ENCODE peak calls at places on chromosomes 1 and 21, in five cellular contexts. Z is A549, F is colonic mucosa, K is fibroblast of lung, C is ovary. D is an unnamed sample.

GRCh38 chr1:48794815-48795214 is 18.1 kb upstream of the BEND5 start:
- DNase-seq in F (no peak), Z (no peak), K (no peak), C (no peak), D (no peak)

GRCh38 chr1:39105841-39106765 is 80.0 kb downstream of the NDUFS5 start:
- DNase-seq in Z (no peak), F (peak; percentile 71), C (peak; percentile 79), K (peak; percentile 51), D (no peak)

GRCh38 chr1:223712856-223713494 is 636 bp downstream of the CAPN2 start:
- DNase-seq in K (no peak), F (no peak), C (no peak), Z (no peak), D (no peak)

GRCh38 chr1:48262001-48262400 is 39.5 kb downstream of the SLC5A9 start:
- DNase-seq in K (no peak), C (no peak), Z (no peak), F (no peak), D (no peak)

GRCh38 chr1:110914676-110915075 is 41.7 kb downstream of the CD53 start:
- DNase-seq in F (no peak), C (no peak), Z (no peak), K (no peak), D (no peak)

GRCh38 chr21:36992671-36993070 is 13.8 kb upstream of the RIPPLY3 start:
- DNase-seq in Z (no peak), C (no peak), K (no peak), F (no peak), D (no peak)

GRCh38 chr1:244326757-244327156 is 125.0 kb downstream of the ADSS2 start:
- DNase-seq in C (no peak), Z (no peak), F (no peak), K (no peak), D (no peak)

GRCh38 chr1:226676381-226676780 is 62.7 kb downstream of the ITPKB start:
- DNase-seq in Z (no peak), K (no peak), F (no peak), C (no peak), D (no peak)

GRCh38 chr1:43833013-43833412 is 100.6 kb upstream of the ARTN start:
- DNase-seq in C (no peak), K (no peak), F (no peak), Z (no peak), D (no peak)

GRCh38 chr1:202210370-202210769 is 16.8 kb downstream of the LGR6 start:
- DNase-seq in Z (no peak), C (no peak), K (no peak), F (no peak), D (peak; percentile 47)

GRCh38 chr1:27366113-27366410 is 699 bp downstream of the MAP3K6 start:
- DNase-seq in C (peak; percentile 81), Z (peak; percentile 75), K (peak; percentile 66), F (peak; percentile 89), D (no peak)

GRCh38 chr1:9314711-9315379 is 22.2 kb downstream of the SPSB1 start:
- DNase-seq in C (no peak), K (no peak), Z (no peak), F (no peak), D (no peak)

GRCh38 chr1:182720465-182720864 is 36.1 kb upstream of the RGS8 start:
- DNase-seq in F (no peak), K (peak; percentile 6), C (no peak), Z (no peak), D (no peak)

GRCh38 chr1:245875581-245876263 is 631.4 kb downstream of the SMYD3 start:
- DNase-seq in F (no peak), C (no peak), K (no peak), Z (no peak), D (no peak)

GRCh38 chr1:53640696-53641065 is 98.3 kb downstream of the GLIS1 start:
- DNase-seq in F (no peak), K (no peak), C (no peak), Z (no peak), D (no peak)

GRCh38 chr1:3453891-3454810 is at the start of gene ARHGEF16:
- DNase-seq in F (peak; percentile 90), K (peak; percentile 12), Z (peak; percentile 51), C (peak; percentile 44), D (peak; percentile 35)

GRCh38 chr1:188429385-188429784 is 1600.6 kb downstream of the PLA2G4A start:
- DNase-seq in Z (no peak), C (no peak), F (no peak), K (peak; percentile 54), D (no peak)

GRCh38 chr1:192810253-192810880 is 1.5 kb downstream of the RGS2 start:
- DNase-seq in K (peak; percentile 90), Z (no peak), C (no peak), F (peak; percentile 29), D (no peak)

GRCh38 chr1:33273402-33273801 is 17.1 kb downstream of the ZNF362 start:
- DNase-seq in F (no peak), C (no peak), K (no peak), Z (no peak), D (no peak)

GRCh38 chr1:113978863-113979702 is at the start of gene OLFML3:
- DNase-seq in F (peak; percentile 88), Z (peak; percentile 37), C (peak; percentile 90), K (peak; percentile 95), D (peak; percentile 75)

GRCh38 chr1:186214816-186215215 is 160.2 kb downstream of the TPR start:
- DNase-seq in Z (no peak), C (no peak), F (no peak), K (no peak), D (no peak)

GRCh38 chr1:1136547-1137230 is 20.8 kb upstream of the C1orf159 start:
- DNase-seq in K (no peak), C (no peak), Z (no peak), F (peak; percentile 91), D (no peak)

GRCh38 chr1:160171352-160171751 is 19.0 kb upstream of the CASQ1 start:
- DNase-seq in Z (no peak), C (no peak), K (no peak), F (no peak), D (peak; percentile 47)

GRCh38 chr1:26772687-26773086 is 15.1 kb upstream of the PIGV start:
- DNase-seq in C (no peak), Z (peak; percentile 28), F (no peak), K (peak; percentile 91), D (peak; percentile 82)

GRCh38 chr1:211340622-211341487 is 14.2 kb downstream of the TRAF5 start:
- DNase-seq in Z (no peak), C (no peak), K (no peak), F (peak; percentile 65), D (no peak)

GRCh38 chr21:32334980-32335471 is 36.4 kb downstream of the MRAP start:
- DNase-seq in F (no peak), Z (no peak), C (no peak), K (no peak), D (no peak)

GRCh38 chr1:228471762-228472398 is 15.3 kb upstream of the RNF187 start:
- DNase-seq in K (peak; percentile 64), C (no peak), Z (peak; percentile 64), F (peak; percentile 33), D (no peak)

GRCh38 chr1:60637651-60638050 is 444.7 kb upstream of the NFIA start:
- DNase-seq in F (no peak), K (no peak), Z (no peak), C (no peak), D (no peak)

GRCh38 chr1:19123837-19124236 is 86.2 kb downstream of the UBR4 start:
- DNase-seq in F (no peak), Z (no peak), C (no peak), K (no peak), D (no peak)

GRCh38 chr1:176559474-176560390 is 96.8 kb downstream of the PAPPA2 start:
- DNase-seq in K (peak; percentile 67), Z (peak; percentile 55), F (peak; percentile 42), C (no peak), D (no peak)

GRCh38 chr1:71014110-71014509 is 33.5 kb downstream of the PTGER3 start:
- DNase-seq in Z (no peak), K (no peak), C (no peak), F (no peak), D (no peak)

GRCh38 chr1:61445269-61445825 is 279.6 kb downstream of the TM2D1 start:
- DNase-seq in Z (no peak), C (no peak), F (peak; percentile 38), K (no peak), D (peak; percentile 32)

GRCh38 chr1:180112979-180113650 is 41.6 kb upstream of the QSOX1 start:
- DNase-seq in C (no peak), F (no peak), Z (no peak), K (peak; percentile 91), D (no peak)

DNA sequence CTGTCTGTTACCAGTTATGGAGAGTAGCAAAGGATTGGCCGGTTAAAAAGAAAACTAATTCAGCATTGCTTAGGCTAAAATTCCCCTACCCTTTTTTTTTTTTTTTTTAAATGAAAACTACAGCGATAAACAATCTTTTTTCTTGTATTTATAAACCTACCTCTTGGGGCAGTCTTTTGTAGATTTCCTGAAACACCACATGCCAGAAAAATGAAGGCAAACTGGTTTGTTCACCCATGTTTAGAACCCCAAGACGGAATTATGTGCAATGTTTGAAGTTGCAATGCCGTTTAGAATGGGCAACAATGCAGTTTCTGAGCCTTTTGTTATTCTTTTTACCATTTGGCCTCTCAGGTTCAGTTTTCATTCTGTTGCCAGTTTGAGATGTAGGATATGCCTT is 59.1 kb downstream of the PRDM2 start:
- DNase-seq in Z (no peak), C (no peak), F (no peak), K (no peak), D (peak; percentile 89)
- TF ChIP-seq CTCF in Z (no peak), C (no peak), F (no peak), K (peak; percentile 9), D (peak; percentile 64)

DNA sequence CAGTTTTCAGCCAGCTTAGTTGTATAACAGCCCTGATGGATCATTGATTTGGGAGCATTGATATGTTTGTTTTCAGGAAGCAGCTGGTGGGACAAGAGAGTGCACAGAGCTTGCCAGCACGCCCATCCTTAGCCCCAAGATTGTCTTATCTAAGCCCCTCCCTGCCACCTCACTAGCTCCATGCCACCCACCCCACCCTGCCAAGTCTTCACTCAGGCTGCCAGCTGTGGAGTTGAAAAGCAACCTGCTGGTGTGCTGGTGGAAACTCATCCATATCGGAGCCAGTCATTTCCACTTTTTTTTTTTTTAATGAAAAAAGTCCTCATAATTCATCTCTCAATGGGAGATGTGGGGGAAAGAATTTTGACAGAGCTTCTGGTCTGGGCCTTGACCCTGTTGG is 11.8 kb downstream of the KIRREL1 start:
- DNase-seq in K (no peak), C (no peak), F (no peak), Z (no peak), D (no peak)
- H3K4me1 ChIP-seq in K (peaks cover 86% of the 10 kb centered on the region), C (peaks cover 73% of the 10 kb centered on the region), F (no peaks in the 10 kb centered on the region), Z (peaks cover 94% of the 10 kb centered on the region), D (peaks cover 43% of the 10 kb centered on the region)

GRCh38 chr1:169779150-169779549 is 15.6 kb downstream of the METTL18 start:
- DNase-seq in K (peak; percentile 6), Z (no peak), C (no peak), F (no peak), D (no peak)
- H3K27ac ChIP-seq in K (no peak overlapping the region), Z (no peak overlapping the region), C (no peak overlapping the region), F (no peak overlapping the region), D (no peak overlapping the region)

GRCh38 chr1:168470821-168471473 is 72.8 kb downstream of the XCL2 start:
- DNase-seq in K (peak; percentile 84), C (no peak), Z (peak; percentile 36), F (no peak), D (peak; percentile 79)
- TF ChIP-seq CTCF in K (no peak), C (no peak), Z (no peak), F (no peak), D (peak; percentile 12)

D was measured in foreskin keratinocyte.